ENCODE peak calls at places on chromosomes 12 and 14, in five cellular contexts. G, C, I, S and J are unnamed samples.

GRCh38 chr12:130137141-130138018 is 24.9 kb upstream of the FZD10 start:
- DNase-seq in G (no peak), C (peak; percentile 58), I (peak; percentile 86), S (no peak), J (no peak)

GRCh38 chr12:42568952-42569916 is 20.3 kb downstream of the PRICKLE1 start:
- DNase-seq in G (no peak), C (peak; percentile 40), I (no peak), S (no peak), J (peak; percentile 38)

GRCh38 chr14:38873923-38874612 is 229.0 kb downstream of the SEC23A start:
- DNase-seq in G (no peak), C (no peak), I (no peak), S (no peak), J (no peak)

GRCh38 chr12:1832801-1833595 is 12.6 kb downstream of the LRTM2 start:
- DNase-seq in G (no peak), C (no peak), I (no peak), S (no peak), J (no peak)

GRCh38 chr12:111197545-111197944 is 171.3 kb downstream of the PHETA1 start:
- DNase-seq in G (no peak), C (no peak), I (no peak), S (no peak), J (no peak)

GRCh38 chr12:124916370-124917134 is 2.1 kb upstream of the UBC start:
- DNase-seq in G (no peak), C (no peak), I (no peak), S (no peak), J (no peak)

GRCh38 chr12:28232212-28232928 is 42.1 kb downstream of the CCDC91 start:
- DNase-seq in G (no peak), C (no peak), I (no peak), S (no peak), J (no peak)

GRCh38 chr14:104602933-104603325 is 1.6 kb downstream of the TMEM179 start:
- DNase-seq in G (no peak), C (no peak), I (no peak), S (no peak), J (peak; percentile 26)

GRCh38 chr14:68979722-68980552 is 835 bp upstream of the ACTN1 start:
- DNase-seq in G (no peak), C (peak; percentile 35), I (no peak), S (no peak), J (no peak)

GRCh38 chr12:101089271-101089670 is 120.8 kb downstream of the SLC5A8 start:
- DNase-seq in G (no peak), C (no peak), I (no peak), S (no peak), J (no peak)